ENCODE peak calls at places on chromosomes 2 and 18, in five cellular contexts. P is immature natural killer cell; W is dorsolateral prefrontal cortex; J is iPS DF 6.9; A is stimulated activated CD8-positive, alpha-beta memory T cell treated with anti-CD3 and anti-CD28 coated beads, Interleukin-15, amount 100 ng/mL, for 48 hours. M is an unnamed sample.

GRCh38 chr18:11366410-11366809 is 217.0 kb upstream of the PIEZO2 start:
- DNase-seq in P (no peak), W (no peak), J (no peak), A (no peak), M (no peak)

GRCh38 chr2:37100054-37100453 is 15.7 kb downstream of the GPATCH11 start:
- DNase-seq in P (no peak), W (no peak), J (no peak), A (no peak), M (no peak)

GRCh38 chr18:32767400-32767799 is 5.4 kb downstream of the KLHL14 start:
- DNase-seq in P (no peak), W (no peak), J (no peak), A (no peak), M (no peak)

GRCh38 chr2:11502740-11503292 is 31.0 kb upstream of the GREB1 start:
- DNase-seq in P (no peak), W (no peak), J (no peak), A (no peak), M (no peak)

GRCh38 chr2:142536964-142537363 is 340.5 kb upstream of the KYNU start:
- DNase-seq in P (no peak), W (no peak), J (no peak), A (no peak), M (no peak)

GRCh38 chr2:218582085-218582484 is 13.4 kb downstream of the CNOT9 start:
- DNase-seq in P (no peak), W (no peak), J (no peak), A (no peak), M (no peak)

GRCh38 chr2:168821577-168821976 is 19.1 kb downstream of the NOSTRIN start:
- DNase-seq in P (no peak), W (no peak), J (no peak), A (no peak), M (no peak)

GRCh38 chr18:45856526-45856925 is 31.1 kb downstream of the SIGLEC15 start:
- DNase-seq in P (no peak), W (no peak), J (no peak), A (no peak), M (no peak)

GRCh38 chr2:187986392-187987105 is 305.1 kb upstream of the GULP1 start:
- DNase-seq in P (no peak), W (no peak), J (no peak), A (no peak), M (no peak)

GRCh38 chr2:221533299-221533698 is 38.8 kb downstream of the EPHA4 start:
- DNase-seq in P (no peak), W (no peak), J (no peak), A (no peak), M (no peak)

GRCh38 chr2:109726666-109727270 is 67.3 kb upstream of the RGPD5 start:
- DNase-seq in P (no peak), W (no peak), J (no peak), A (no peak), M (no peak)

GRCh38 chr2:1266311-1266710 is 147.0 kb upstream of the TPO start:
- DNase-seq in P (no peak), W (no peak), J (no peak), A (no peak), M (no peak)

GRCh38 chr2:95332036-95332435 is 34.9 kb downstream of the KCNIP3 start:
- DNase-seq in P (no peak), W (no peak), J (no peak), A (no peak), M (no peak)

GRCh38 chr2:156810094-156810493 is 373.9 kb downstream of the GPD2 start:
- DNase-seq in P (no peak), W (no peak), J (no peak), A (no peak), M (no peak)

GRCh38 chr2:112813043-112813966 is 23.3 kb downstream of the IL1B start:
- DNase-seq in P (no peak), W (no peak), J (no peak), A (no peak), M (no peak)

GRCh38 chr18:58544616-58545337 is 84.1 kb downstream of the ALPK2 start:
- DNase-seq in P (no peak), W (no peak), J (no peak), A (peak; percentile 35), M (no peak)

GRCh38 chr2:5984946-5985345 is 292.8 kb downstream of the SOX11 start:
- DNase-seq in P (no peak), W (no peak), J (no peak), A (no peak), M (no peak)

GRCh38 chr18:63440219-63440618 is 17.9 kb upstream of the VPS4B start:
- DNase-seq in P (no peak), W (no peak), J (no peak), A (no peak), M (no peak)

GRCh38 chr2:231800493-231801091 is 14.3 kb downstream of the COPS7B start:
- DNase-seq in P (no peak), W (no peak), J (no peak), A (no peak), M (peak; percentile 11)

GRCh38 chr2:17894551-17894950 is 16.1 kb downstream of the KCNS3 start:
- DNase-seq in P (no peak), W (no peak), J (no peak), A (no peak), M (no peak)

GRCh38 chr2:30765226-30765625 is 42.0 kb downstream of the CAPN13 start:
- DNase-seq in P (no peak), W (no peak), J (no peak), A (no peak), M (no peak)

GRCh38 chr2:58638256-58638795 is 397.2 kb upstream of the FANCL start:
- DNase-seq in P (no peak), W (no peak), J (no peak), A (no peak), M (no peak)

GRCh38 chr18:76346490-76347130 is 148.4 kb downstream of the ZNF516 start:
- DNase-seq in P (no peak), W (no peak), J (no peak), A (no peak), M (no peak)

GRCh38 chr18:55289775-55290174 is 298.2 kb downstream of the TCF4 start:
- DNase-seq in P (no peak), W (no peak), J (no peak), A (no peak), M (no peak)

GRCh38 chr2:154402138-154402714 is 296.3 kb upstream of the KCNJ3 start:
- DNase-seq in P (no peak), W (no peak), J (no peak), A (no peak), M (no peak)

GRCh38 chr18:74836296-74837139 is 238.8 kb downstream of the ZNF407 start:
- DNase-seq in P (no peak), W (no peak), J (no peak), A (no peak), M (no peak)

GRCh38 chr18:39840406-39840805 is 2114.6 kb upstream of the PIK3C3 start:
- DNase-seq in P (no peak), W (no peak), J (no peak), A (no peak), M (no peak)

GRCh38 chr2:10341193-10341592 is 38.5 kb downstream of the HPCAL1 start:
- DNase-seq in P (no peak), W (no peak), J (no peak), A (no peak), M (no peak)

GRCh38 chr2:18971069-18971378 is 381.7 kb upstream of the NT5C1B start:
- DNase-seq in P (no peak), W (no peak), J (no peak), A (no peak), M (no peak)

GRCh38 chr2:97706112-97706511 is 7.3 kb upstream of the ZAP70 start:
- DNase-seq in P (no peak), W (no peak), J (no peak), A (no peak), M (no peak)

GRCh38 chr2:50448556-50448955 is 583.4 kb downstream of the NRXN1 start:
- DNase-seq in P (no peak), W (no peak), J (no peak), A (no peak), M (no peak)

GRCh38 chr2:118202707-118203303 is 114.5 kb downstream of the INSIG2 start:
- DNase-seq in P (peak; percentile 35), W (no peak), J (no peak), A (no peak), M (peak; percentile 42)

GRCh38 chr2:221610675-221611074 is 38.6 kb upstream of the EPHA4 start:
- DNase-seq in P (no peak), W (no peak), J (no peak), A (no peak), M (no peak)

GRCh38 chr2:2010266-2010665 is 266.0 kb upstream of the PXDN start:
- DNase-seq in P (no peak), W (no peak), J (no peak), A (no peak), M (no peak)

GRCh38 chr18:48442761-48443160 is 33.6 kb upstream of the ZBTB7C start:
- DNase-seq in P (no peak), W (no peak), J (no peak), A (no peak), M (no peak)

GRCh38 chr2:45922577-45922988 is 271.1 kb downstream of the PRKCE start:
- DNase-seq in P (no peak), W (no peak), J (no peak), A (no peak), M (no peak)

M was measured in naive B cell.